ENCODE peak calls at places on chromosomes 6 and 20, in ten cellular contexts. N, R, Q, I, W, Z, L, X, K and C are unnamed samples.

GRCh38 chr20:4122931-4123330 is 107.6 kb upstream of the RNF24 start:
- DNase-seq in R (no peak), K (no peak), N (no peak), I (no peak), W (no peak), X (no peak), Q (no peak), Z (no peak), L (no peak), C (no peak)

GRCh38 chr6:154672086-154672485 is 61.1 kb upstream of the SCAF8 start:
- DNase-seq in R (no peak), Q (no peak), N (no peak), Z (no peak), L (no peak), W (no peak), X (no peak), I (no peak), K (no peak), C (no peak)

GRCh38 chr6:11430036-11430435 is 107.5 kb upstream of the TMEM170B start:
- DNase-seq in R (no peak), Q (no peak), K (no peak), X (no peak), N (no peak), W (no peak), L (no peak), I (no peak), Z (no peak), C (no peak)

GRCh38 chr6:31529329-31530150 is 778 bp downstream of the MCCD1 start:
- DNase-seq in W (no peak), I (no peak), L (no peak), Z (no peak), K (no peak), R (no peak), X (no peak), Q (no peak), N (no peak), C (no peak)

GRCh38 chr20:38895098-38895949 is 30.9 kb upstream of the FAM83D start:
- DNase-seq in W (no peak), R (no peak), N (no peak), K (no peak), L (no peak), X (no peak), I (no peak), Q (no peak), Z (no peak), C (no peak)

GRCh38 chr6:218153-219018 is 73.9 kb upstream of the DUSP22 start:
- DNase-seq in Q (peak; percentile 27), X (no peak), W (no peak), K (no peak), N (no peak), R (no peak), I (no peak), Z (no peak), L (no peak), C (no peak)

GRCh38 chr6:137265574-137265973 is 46.4 kb upstream of the IFNGR1 start:
- DNase-seq in Z (no peak), R (no peak), W (no peak), L (no peak), Q (no peak), X (no peak), N (no peak), I (no peak), K (no peak), C (no peak)

GRCh38 chr20:45044084-45044573 is 56.8 kb downstream of the KCNS1 start:
- DNase-seq in N (peak; percentile 51), Z (peak; percentile 33), W (peak; percentile 85), R (peak; percentile 71), K (no peak), Q (peak; percentile 56), X (peak; percentile 89), L (no peak), I (peak; percentile 43), C (peak; percentile 59)

GRCh38 chr20:50303573-50304500 is 113.2 kb downstream of the CEBPB start:
- DNase-seq in X (peak; percentile 93), N (no peak), Q (no peak), L (peak; percentile 90), R (peak; percentile 74), K (no peak), I (no peak), W (peak; percentile 96), Z (no peak), C (peak; percentile 49)

GRCh38 chr6:154298297-154298696 is 58.3 kb downstream of the IPCEF1 start:
- DNase-seq in W (peak; percentile 40), N (no peak), R (no peak), L (no peak), X (peak; percentile 48), Q (no peak), Z (no peak), I (no peak), K (no peak), C (no peak)

GRCh38 chr6:163904161-163904560 is 489.6 kb downstream of the QKI start:
- DNase-seq in I (no peak), Z (no peak), L (no peak), K (no peak), R (no peak), W (no peak), X (no peak), N (no peak), Q (no peak), C (no peak)

GRCh38 chr20:35066194-35066593 is 26.4 kb downstream of the TRPC4AP start:
- DNase-seq in Z (no peak), I (no peak), Q (no peak), X (no peak), N (no peak), R (no peak), K (no peak), W (no peak), L (no peak), C (no peak)

GRCh38 chr20:37615507-37616425 is 78.1 kb upstream of the CTNNBL1 start:
- DNase-seq in Z (peak; percentile 37), I (peak; percentile 15), W (peak; percentile 41), R (peak; percentile 41), L (no peak), X (peak; percentile 25), Q (peak; percentile 40), K (peak; percentile 29), N (no peak), C (no peak)

GRCh38 chr6:135251416-135251815 is 70.3 kb downstream of the MYB start:
- DNase-seq in K (no peak), L (no peak), W (no peak), R (no peak), X (no peak), I (no peak), Z (no peak), N (no peak), Q (no peak), C (no peak)

GRCh38 chr6:35300848-35301247 is 3.2 kb downstream of the DEF6 start:
- DNase-seq in K (no peak), N (peak; percentile 57), R (no peak), X (no peak), W (no peak), Q (no peak), I (no peak), Z (no peak), L (no peak), C (no peak)

GRCh38 chr6:113596907-113597583 is 260.1 kb upstream of the MARCKS start:
- DNase-seq in X (peak; percentile 46), Z (no peak), Q (no peak), K (no peak), N (no peak), R (peak; percentile 32), W (peak; percentile 93), L (peak; percentile 31), I (no peak), C (no peak)

GRCh38 chr6:80550271-80550670 is 443.8 kb downstream of the BCKDHB start:
- DNase-seq in Z (no peak), L (no peak), R (no peak), W (peak; percentile 56), I (no peak), X (peak; percentile 68), K (no peak), N (no peak), Q (no peak), C (no peak)

GRCh38 chr20:53942973-53943372 is 127.4 kb downstream of the BCAS1 start:
- DNase-seq in I (no peak), R (no peak), N (no peak), X (no peak), Q (no peak), W (no peak), Z (no peak), K (no peak), L (no peak), C (no peak)

GRCh38 chr6:96943535-96943934 is 19.0 kb downstream of the KLHL32 start:
- DNase-seq in R (no peak), N (no peak), K (no peak), W (no peak), Q (no peak), X (no peak), Z (no peak), L (no peak), I (no peak), C (no peak)

GRCh38 chr6:23245559-23245958 is 676.2 kb downstream of the HDGFL1 start:
- DNase-seq in N (no peak), W (peak; percentile 25), Z (no peak), R (no peak), Q (no peak), X (peak; percentile 71), L (no peak), K (no peak), I (no peak), C (no peak)

GRCh38 chr6:151723152-151723551 is 84.3 kb upstream of the ESR1 start:
- DNase-seq in R (no peak), Z (no peak), X (no peak), I (no peak), Q (peak; percentile 17), N (no peak), L (no peak), W (no peak), K (no peak), C (no peak)

GRCh38 chr6:140586426-140587061 is 1212.1 kb upstream of the CITED2 start:
- DNase-seq in K (peak; percentile 16), Q (no peak), L (peak; percentile 28), W (no peak), X (no peak), I (no peak), R (no peak), N (no peak), Z (no peak), C (no peak)

GRCh38 chr6:44642870-44643522 is 255.5 kb downstream of the CDC5L start:
- DNase-seq in N (no peak), Z (no peak), K (peak; percentile 39), I (no peak), X (no peak), W (no peak), L (no peak), R (no peak), Q (no peak), C (no peak)

GRCh38 chr6:151445482-151445881 is 6.4 kb downstream of the RMND1 start:
- DNase-seq in N (no peak), X (peak; percentile 58), W (peak; percentile 69), K (no peak), Z (no peak), I (peak; percentile 57), Q (no peak), R (peak; percentile 16), L (no peak), C (peak; percentile 29)

GRCh38 chr6:108862479-108863191 is 14.4 kb downstream of the ARMC2 start:
- DNase-seq in X (no peak), I (no peak), L (peak; percentile 58), Q (no peak), R (no peak), Z (no peak), N (no peak), W (no peak), K (no peak), C (no peak)

GRCh38 chr6:63677282-63677681 is 41.7 kb downstream of the PHF3 start:
- DNase-seq in X (peak; percentile 47), N (no peak), I (no peak), W (peak; percentile 64), K (no peak), L (no peak), Z (no peak), Q (no peak), R (peak; percentile 7), C (no peak)

GRCh38 chr6:158787395-158787794 is 31.8 kb downstream of the EZR start:
- DNase-seq in X (no peak), Z (no peak), K (no peak), I (no peak), R (no peak), W (no peak), N (no peak), Q (no peak), L (no peak), C (no peak)

GRCh38 chr6:159726918-159727716 is at the start of gene WTAP:
- DNase-seq in K (peak; percentile 95), Q (peak; percentile 97), I (peak; percentile 88), X (peak; percentile 96), W (peak; percentile 95), N (peak; percentile 94), R (peak; percentile 97), L (peak; percentile 96), Z (peak; percentile 95), C (peak; percentile 95)